ENCODE peak calls at places on chromosomes 11 and 22, in nine cellular contexts. O, B, F, X, L, W, C, J and T are unnamed samples.

GRCh38 chr11:93648168-93648567 is 13.3 kb upstream of the CEP295 start:
- DNase-seq in W (peak; percentile 36), L (no peak), F (no peak), O (peak; percentile 60), C (no peak), B (no peak), X (peak; percentile 10), J (no peak), T (no peak)

GRCh38 chr11:27385245-27385644 is 22.2 kb upstream of the CCDC34 start:
- DNase-seq in F (no peak), X (peak; percentile 85), J (no peak), W (peak; percentile 65), O (no peak), C (no peak), L (no peak), B (no peak), T (no peak)

GRCh38 chr11:132874638-132875037 is 657.7 kb downstream of the OPCML start:
- DNase-seq in L (no peak), B (no peak), J (no peak), C (no peak), X (no peak), W (peak; percentile 85), O (no peak), F (no peak), T (no peak)

GRCh38 chr11:91513734-91514133 is 710.9 kb upstream of the FAT3 start:
- DNase-seq in X (no peak), L (no peak), J (no peak), W (no peak), C (no peak), O (peak; percentile 25), B (no peak), F (no peak), T (no peak)

GRCh38 chr11:119842731-119843130 is 113.7 kb upstream of the NECTIN1 start:
- DNase-seq in J (no peak), O (no peak), C (no peak), B (no peak), F (no peak), W (no peak), L (no peak), X (no peak), T (no peak)

GRCh38 chr11:8234425-8234821 is 29.3 kb downstream of the LMO1 start:
- DNase-seq in F (no peak), C (no peak), W (no peak), J (peak; percentile 86), O (peak; percentile 53), X (no peak), B (no peak), L (no peak), T (no peak)

GRCh38 chr11:63768232-63769043 is at the start of gene ZFTA:
- DNase-seq in W (peak; percentile 56), J (peak; percentile 68), B (peak; percentile 75), X (peak; percentile 34), L (peak; percentile 72), F (peak; percentile 73), O (peak; percentile 94), C (peak; percentile 32), T (peak; percentile 83)

GRCh38 chr11:110141812-110142211 is 48.6 kb downstream of the ZC3H12C start:
- DNase-seq in L (no peak), J (no peak), X (no peak), W (peak; percentile 57), C (no peak), O (no peak), B (no peak), F (no peak), T (no peak)

GRCh38 chr11:112881461-112881860 is 79.8 kb upstream of the NCAM1 start:
- DNase-seq in J (peak; percentile 25), F (peak; percentile 53), W (peak; percentile 21), O (peak; percentile 88), C (no peak), X (no peak), B (peak; percentile 31), L (peak; percentile 83), T (no peak)

GRCh38 chr11:111878385-111878765 is 590 bp downstream of the FDXACB1 start:
- DNase-seq in F (no peak), W (peak; percentile 54), C (no peak), B (no peak), L (no peak), O (peak; percentile 39), X (peak; percentile 36), J (peak; percentile 5), T (peak; percentile 6)

GRCh38 chr22:22993184-22993583 is 77.1 kb upstream of the GNAZ start:
- DNase-seq in F (no peak), O (no peak), J (no peak), X (no peak), W (no peak), B (peak; percentile 16), C (no peak), L (no peak), T (no peak)

GRCh38 chr11:128226106-128226716 is 361.1 kb downstream of the ETS1 start:
- DNase-seq in O (no peak), L (no peak), W (no peak), X (no peak), J (no peak), B (no peak), C (no peak), F (no peak), T (no peak)

GRCh38 chr11:126519653-126520573 is 164.4 kb downstream of the ST3GAL4 start:
- DNase-seq in O (no peak), J (no peak), B (no peak), C (no peak), X (no peak), F (no peak), L (no peak), W (no peak), T (no peak)

GRCh38 chr11:94673353-94673752 is 94.8 kb upstream of the AMOTL1 start:
- DNase-seq in C (no peak), J (no peak), F (no peak), X (no peak), L (no peak), O (no peak), B (no peak), W (no peak), T (no peak)

GRCh38 chr11:44978279-44978960 is 27.7 kb upstream of the TP53I11 start:
- DNase-seq in J (no peak), W (no peak), B (no peak), O (no peak), X (no peak), L (no peak), C (no peak), F (no peak), T (no peak)

GRCh38 chr11:16572946-16573345 is 165.5 kb upstream of the C11orf58 start:
- DNase-seq in O (no peak), L (no peak), F (no peak), J (no peak), W (no peak), C (no peak), X (no peak), B (no peak), T (no peak)

GRCh38 chr11:65593518-65594414 is 1.8 kb downstream of the KCNK7 start:
- DNase-seq in X (no peak), F (no peak), O (peak; percentile 83), C (no peak), B (peak; percentile 49), W (no peak), L (no peak), J (no peak), T (peak; percentile 64)

GRCh38 chr11:2804189-2804588 is 81.4 kb downstream of the CDKN1C start:
- DNase-seq in B (peak; percentile 4), C (peak; percentile 8), O (no peak), W (no peak), X (no peak), J (no peak), F (peak; percentile 6), L (peak; percentile 2), T (no peak)

GRCh38 chr11:114163830-114164401 is 104.4 kb downstream of the ZBTB16 start:
- DNase-seq in B (peak; percentile 52), L (no peak), W (peak; percentile 34), C (no peak), J (no peak), X (peak; percentile 77), F (no peak), O (no peak), T (no peak)

GRCh38 chr11:105139669-105140068 is at the start of gene CARD18:
- DNase-seq in O (no peak), X (no peak), B (no peak), F (no peak), W (peak; percentile 48), J (no peak), L (no peak), C (no peak), T (no peak)

GRCh38 chr22:38864361-38865191 is 7.4 kb downstream of the CBX6 start:
- DNase-seq in J (no peak), L (peak; percentile 75), C (no peak), W (no peak), F (peak; percentile 56), X (peak; percentile 34), O (peak; percentile 67), B (peak; percentile 38), T (no peak)
- TF ChIP-seq CTCF in J (no peak), L (no peak), C (no peak), W (no peak), F (no peak), X (no peak), O (no peak), B (no peak), T (no peak)

GRCh38 chr11:125257185-125257584 is 92.6 kb downstream of the PKNOX2 start:
- DNase-seq in L (no peak), W (no peak), O (peak; percentile 78), C (no peak), F (no peak), B (no peak), J (peak; percentile 13), X (no peak), T (peak; percentile 72)
- TF ChIP-seq CTCF in L (no peak), W (no peak), O (peak; percentile 53), C (no peak), F (no peak), B (no peak), J (no peak), X (peak; percentile 18), T (peak; percentile 50)

GRCh38 chr11:103862827-103863213 is 173.6 kb upstream of the DDI1 start:
- DNase-seq in O (peak; percentile 65), C (no peak), F (no peak), B (no peak), X (no peak), L (no peak), J (no peak), W (no peak), T (no peak)
- TF ChIP-seq CTCF in O (peak; percentile 59), C (no peak), F (no peak), B (no peak), X (no peak), L (no peak), J (no peak), W (no peak), T (no peak)

DNA sequence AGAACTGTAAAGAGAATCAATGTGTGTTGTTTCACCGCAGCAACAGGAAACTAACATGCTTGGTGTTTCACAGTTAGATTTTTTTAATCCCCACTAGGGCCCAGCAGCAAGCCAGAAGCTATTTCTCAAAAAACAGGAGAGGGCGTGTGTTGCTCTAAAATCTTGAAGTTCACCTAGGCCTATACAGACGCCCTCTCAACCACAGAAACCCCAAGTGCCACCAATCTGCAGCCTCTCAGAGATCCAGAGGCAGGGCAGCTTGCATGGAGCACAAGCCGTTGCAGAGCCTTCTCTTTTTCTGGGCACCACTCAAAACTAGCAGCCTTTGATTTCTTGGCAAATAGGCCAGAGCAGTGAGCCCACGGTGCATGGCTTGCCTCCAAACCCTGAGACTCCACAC is 1423.2 kb downstream of the TBC1D22A start:
- DNase-seq in F (no peak), O (no peak), B (no peak), C (no peak), W (no peak), X (no peak), J (no peak), L (no peak), T (no peak)
- TF ChIP-seq CTCF in F (no peak), O (no peak), B (no peak), C (no peak), W (no peak), X (no peak), J (no peak), L (no peak), T (no peak)

GRCh38 chr11:47895035-47895434 is 46.9 kb upstream of the NUP160 start:
- DNase-seq in J (no peak), X (no peak), B (no peak), F (no peak), O (no peak), L (no peak), W (no peak), C (no peak), T (no peak)
- TF ChIP-seq CTCF in J (no peak), X (no peak), B (no peak), F (no peak), O (no peak), L (no peak), W (no peak), C (no peak), T (no peak)